ENCODE peak calls at places on chromosomes 5 and 9, in seven cellular contexts. S is putamen, F is MG63, N is CMK, U is NCI-H1417, I is GM13977, J is NCI-H1092. B is an unnamed sample.

GRCh38 chr9:23672121-23672520 is 153.9 kb downstream of the ELAVL2 start:
- DNase-seq in F (no peak), U (no peak), N (no peak), J (no peak), I (no peak), S (no peak), B (no peak)

GRCh38 chr5:103512506-103512905 is 50.1 kb downstream of the NUDT12 start:
- DNase-seq in J (no peak), I (no peak), F (no peak), N (no peak), S (no peak), U (no peak), B (no peak)

GRCh38 chr5:117760114-117760513 is 1185.5 kb upstream of the SEMA6A start:
- DNase-seq in S (no peak), U (no peak), I (no peak), F (no peak), J (no peak), N (no peak), B (no peak)

GRCh38 chr5:136781464-136781863 is 416.1 kb upstream of the TRPC7 start:
- DNase-seq in N (no peak), S (no peak), F (no peak), J (no peak), U (no peak), I (no peak), B (no peak)

GRCh38 chr9:75855509-75855908 is 35.0 kb upstream of the PCSK5 start:
- DNase-seq in N (no peak), J (no peak), F (no peak), U (no peak), S (no peak), I (peak), B (peak)

GRCh38 chr9:1871486-1872181 is 143.5 kb upstream of the SMARCA2 start:
- DNase-seq in I (no peak), S (no peak), U (no peak), N (no peak), F (no peak), J (no peak), B (no peak)

GRCh38 chr9:117546894-117547293 is 132.0 kb upstream of the ASTN2 start:
- DNase-seq in N (no peak), I (no peak), S (no peak), F (peak), U (no peak), J (no peak), B (no peak)

GRCh38 chr5:135216072-135216812 is 182.2 kb upstream of the PITX1 start:
- DNase-seq in I (no peak), F (no peak), S (no peak), J (no peak), U (no peak), N (no peak), B (no peak)

GRCh38 chr5:66713998-66714397 is 117.8 kb downstream of the MAST4 start:
- DNase-seq in F (no peak), I (peak), J (no peak), U (no peak), S (no peak), N (no peak), B (no peak)

B was measured in HEK293T.